ENCODE peak calls at places on chromosome 4, in ten cellular contexts. V is CD8-positive, alpha-beta memory T cell; M is uterus; Q is aorta; K is Calu3; W is activated T-helper 2 cell treated with anti-CD3 and anti-CD28 coated beads, Interferon-gamma antibody, Interleukin-2, Interleukin-4, amounts not matched to agents 10 μg/mL and 5 μg/mL and 100 μg/mL, durations not matched to agents 14 hours and 24 hours and 36 hours; X is HFFc6; U is epithelial cell of esophagus; I is activated naive CD4-positive, alpha-beta T cell treated with Interleukin-2 at 50 U/mL for 16 hours; J is stimulated activated CD4-positive, alpha-beta T cell treated with anti-CD3 and anti-CD28 coated beads, Interleukin-15, amount 100 ng/mL, for 1 hour. D is an unnamed sample.

GRCh38 chr4:69744157-69744478 is 16.3 kb downstream of the SULT1B1 start:
- DNase-seq in V (no peak), M (no peak), Q (no peak), K (no peak), W (no peak), X (no peak), U (no peak), I (no peak), J (no peak), D (no peak)

GRCh38 chr4:88738714-88739366 is 41.2 kb upstream of the NAP1L5 start:
- DNase-seq in V (no peak), M (no peak), Q (no peak), K (no peak), W (no peak), X (no peak), U (no peak), I (no peak), J (no peak), D (no peak)

GRCh38 chr4:138192113-138192512 is 50.0 kb downstream of the SLC7A11 start:
- DNase-seq in V (no peak), M (no peak), Q (no peak), K (no peak), W (no peak), X (peak; percentile 24), U (peak; percentile 57), I (no peak), J (no peak), D (no peak)

GRCh38 chr4:188722911-188723310 is 583.7 kb downstream of the TRIML1 start:
- DNase-seq in V (no peak), M (no peak), Q (no peak), K (no peak), W (no peak), X (no peak), U (no peak), I (no peak), J (no peak), D (no peak)

GRCh38 chr4:165209796-165210195 is 2.4 kb downstream of the KLHL2 start:
- DNase-seq in V (no peak), M (no peak), Q (no peak), K (no peak), W (no peak), X (no peak), U (no peak), I (no peak), J (no peak), D (no peak)

GRCh38 chr4:100421356-100421978 is 96.4 kb downstream of the EMCN start:
- DNase-seq in V (no peak), M (no peak), Q (no peak), K (no peak), W (no peak), X (peak; percentile 63), U (peak; percentile 47), I (no peak), J (no peak), D (no peak)

GRCh38 chr4:125313497-125313896 is 1.3 kb upstream of the FAT4 start:
- DNase-seq in V (no peak), M (peak; percentile 50), Q (no peak), K (peak; percentile 58), W (no peak), X (peak; percentile 90), U (peak; percentile 85), I (no peak), J (no peak), D (no peak)

GRCh38 chr4:184237612-184238011 is 19.9 kb upstream of the ENPP6 start:
- DNase-seq in V (peak; percentile 60), M (no peak), Q (no peak), K (no peak), W (peak; percentile 38), X (no peak), U (peak; percentile 38), I (peak; percentile 53), J (no peak), D (no peak)

D was measured in upper lobe of right lung.